ENCODE peak calls at places on chromosomes 1 and 21, in ten cellular contexts. One of them, this sample, is unnamed.

GRCh38 chr1:179017383-179018326 is 8.0 kb upstream of the FAM20B start:
- DNase-seq in nephron progenitor cell: no peak
- DNase-seq in activated naive CD4-positive, alpha-beta T cell treated with anti-CD3 and anti-CD28 coated beads, Interleukin-2, amount 10 ng/mL, durations not matched to agents 7 days and 5 days: no peak
- DNase-seq in lung: no peak
- DNase-seq in cerebellar cortex: no peak
- DNase-seq in CD4-positive, CD25-positive, alpha-beta regulatory T cell: no peak
- DNase-seq in effector memory CD8-positive, alpha-beta T cell: no peak
- DNase-seq in NCI-H774: no peak
- DNase-seq in BE2C: no peak
- DNase-seq in hypothalamus: no peak
- DNase-seq in this sample: no peak

GRCh38 chr1:156123356-156124196 is 9.1 kb downstream of the LMNA start:
- DNase-seq in activated naive CD4-positive, alpha-beta T cell treated with anti-CD3 and anti-CD28 coated beads, Interleukin-2, amount 10 ng/mL, durations not matched to agents 7 days and 5 days: peak
- DNase-seq in nephron progenitor cell: no peak
- DNase-seq in cerebellar cortex: peak
- DNase-seq in BE2C: peak
- DNase-seq in lung: peak
- DNase-seq in effector memory CD8-positive, alpha-beta T cell: no peak
- DNase-seq in hypothalamus: peak
- DNase-seq in CD4-positive, CD25-positive, alpha-beta regulatory T cell: no peak
- DNase-seq in NCI-H774: peak
- DNase-seq in this sample: no peak

GRCh38 chr1:42282867-42283583 is 52.0 kb downstream of the FOXJ3 start:
- DNase-seq in nephron progenitor cell: no peak
- DNase-seq in hypothalamus: no peak
- DNase-seq in effector memory CD8-positive, alpha-beta T cell: no peak
- DNase-seq in cerebellar cortex: no peak
- DNase-seq in lung: no peak
- DNase-seq in BE2C: no peak
- DNase-seq in NCI-H774: no peak
- DNase-seq in CD4-positive, CD25-positive, alpha-beta regulatory T cell: peak
- DNase-seq in activated naive CD4-positive, alpha-beta T cell treated with anti-CD3 and anti-CD28 coated beads, Interleukin-2, amount 10 ng/mL, durations not matched to agents 7 days and 5 days: no peak
- DNase-seq in this sample: no peak

GRCh38 chr1:116258668-116259419 is 114.2 kb upstream of the ATP1A1 start:
- DNase-seq in lung: no peak
- DNase-seq in NCI-H774: no peak
- DNase-seq in CD4-positive, CD25-positive, alpha-beta regulatory T cell: no peak
- DNase-seq in activated naive CD4-positive, alpha-beta T cell treated with anti-CD3 and anti-CD28 coated beads, Interleukin-2, amount 10 ng/mL, durations not matched to agents 7 days and 5 days: no peak
- DNase-seq in effector memory CD8-positive, alpha-beta T cell: no peak
- DNase-seq in BE2C: no peak
- DNase-seq in cerebellar cortex: no peak
- DNase-seq in nephron progenitor cell: no peak
- DNase-seq in hypothalamus: no peak
- DNase-seq in this sample: no peak

GRCh38 chr1:244041475-244042100 is 9.5 kb upstream of the ZBTB18 start:
- DNase-seq in nephron progenitor cell: no peak
- DNase-seq in hypothalamus: no peak
- DNase-seq in CD4-positive, CD25-positive, alpha-beta regulatory T cell: no peak
- DNase-seq in lung: no peak
- DNase-seq in activated naive CD4-positive, alpha-beta T cell treated with anti-CD3 and anti-CD28 coated beads, Interleukin-2, amount 10 ng/mL, durations not matched to agents 7 days and 5 days: no peak
- DNase-seq in effector memory CD8-positive, alpha-beta T cell: no peak
- DNase-seq in BE2C: no peak
- DNase-seq in NCI-H774: no peak
- DNase-seq in cerebellar cortex: no peak
- DNase-seq in this sample: no peak

GRCh38 chr21:41768371-41769042 is 1.7 kb upstream of the RIPK4 start:
- DNase-seq in BE2C: no peak
- DNase-seq in lung: no peak
- DNase-seq in effector memory CD8-positive, alpha-beta T cell: no peak
- DNase-seq in CD4-positive, CD25-positive, alpha-beta regulatory T cell: peak
- DNase-seq in cerebellar cortex: no peak
- DNase-seq in hypothalamus: no peak
- DNase-seq in nephron progenitor cell: peak
- DNase-seq in NCI-H774: peak
- DNase-seq in activated naive CD4-positive, alpha-beta T cell treated with anti-CD3 and anti-CD28 coated beads, Interleukin-2, amount 10 ng/mL, durations not matched to agents 7 days and 5 days: peak
- DNase-seq in this sample: peak

GRCh38 chr1:113913887-113914664 is 8.9 kb downstream of the DCLRE1B start:
- DNase-seq in activated naive CD4-positive, alpha-beta T cell treated with anti-CD3 and anti-CD28 coated beads, Interleukin-2, amount 10 ng/mL, durations not matched to agents 7 days and 5 days: no peak
- DNase-seq in effector memory CD8-positive, alpha-beta T cell: no peak
- DNase-seq in lung: no peak
- DNase-seq in BE2C: no peak
- DNase-seq in hypothalamus: no peak
- DNase-seq in CD4-positive, CD25-positive, alpha-beta regulatory T cell: no peak
- DNase-seq in nephron progenitor cell: no peak
- DNase-seq in cerebellar cortex: peak
- DNase-seq in NCI-H774: no peak
- DNase-seq in this sample: no peak

GRCh38 chr1:246838118-246838456 is 93.7 kb downstream of the AHCTF1 start:
- DNase-seq in cerebellar cortex: no peak
- DNase-seq in CD4-positive, CD25-positive, alpha-beta regulatory T cell: no peak
- DNase-seq in hypothalamus: no peak
- DNase-seq in BE2C: no peak
- DNase-seq in effector memory CD8-positive, alpha-beta T cell: no peak
- DNase-seq in activated naive CD4-positive, alpha-beta T cell treated with anti-CD3 and anti-CD28 coated beads, Interleukin-2, amount 10 ng/mL, durations not matched to agents 7 days and 5 days: no peak
- DNase-seq in nephron progenitor cell: no peak
- DNase-seq in lung: no peak
- DNase-seq in NCI-H774: no peak
- DNase-seq in this sample: no peak

GRCh38 chr1:42680921-42681683 is 1.1 kb upstream of the YBX1 start:
- DNase-seq in hypothalamus: no peak
- DNase-seq in cerebellar cortex: peak
- DNase-seq in BE2C: no peak
- DNase-seq in nephron progenitor cell: no peak
- DNase-seq in effector memory CD8-positive, alpha-beta T cell: no peak
- DNase-seq in NCI-H774: no peak
- DNase-seq in lung: no peak
- DNase-seq in CD4-positive, CD25-positive, alpha-beta regulatory T cell: peak
- DNase-seq in activated naive CD4-positive, alpha-beta T cell treated with anti-CD3 and anti-CD28 coated beads, Interleukin-2, amount 10 ng/mL, durations not matched to agents 7 days and 5 days: peak
- DNase-seq in this sample: no peak

GRCh38 chr1:6508876-6509602 is 17.6 kb upstream of the PLEKHG5 start:
- DNase-seq in hypothalamus: no peak
- DNase-seq in nephron progenitor cell: no peak
- DNase-seq in BE2C: no peak
- DNase-seq in lung: no peak
- DNase-seq in effector memory CD8-positive, alpha-beta T cell: no peak
- DNase-seq in cerebellar cortex: no peak
- DNase-seq in NCI-H774: no peak
- DNase-seq in activated naive CD4-positive, alpha-beta T cell treated with anti-CD3 and anti-CD28 coated beads, Interleukin-2, amount 10 ng/mL, durations not matched to agents 7 days and 5 days: no peak
- DNase-seq in CD4-positive, CD25-positive, alpha-beta regulatory T cell: no peak
- DNase-seq in this sample: no peak

GRCh38 chr1:231631717-231632116 is 5.1 kb downstream of the DISC1 start:
- DNase-seq in hypothalamus: no peak
- DNase-seq in CD4-positive, CD25-positive, alpha-beta regulatory T cell: no peak
- DNase-seq in NCI-H774: no peak
- DNase-seq in effector memory CD8-positive, alpha-beta T cell: no peak
- DNase-seq in lung: no peak
- DNase-seq in nephron progenitor cell: no peak
- DNase-seq in activated naive CD4-positive, alpha-beta T cell treated with anti-CD3 and anti-CD28 coated beads, Interleukin-2, amount 10 ng/mL, durations not matched to agents 7 days and 5 days: no peak
- DNase-seq in cerebellar cortex: no peak
- DNase-seq in BE2C: no peak
- DNase-seq in this sample: no peak

GRCh38 chr1:152735648-152736047 is 22.2 kb upstream of the KPRP start:
- DNase-seq in activated naive CD4-positive, alpha-beta T cell treated with anti-CD3 and anti-CD28 coated beads, Interleukin-2, amount 10 ng/mL, durations not matched to agents 7 days and 5 days: no peak
- DNase-seq in NCI-H774: no peak
- DNase-seq in hypothalamus: no peak
- DNase-seq in lung: no peak
- DNase-seq in cerebellar cortex: no peak
- DNase-seq in nephron progenitor cell: no peak
- DNase-seq in CD4-positive, CD25-positive, alpha-beta regulatory T cell: no peak
- DNase-seq in effector memory CD8-positive, alpha-beta T cell: no peak
- DNase-seq in BE2C: no peak
- DNase-seq in this sample: no peak

GRCh38 chr1:208219098-208219658 is 25.0 kb downstream of the PLXNA2 start:
- DNase-seq in effector memory CD8-positive, alpha-beta T cell: no peak
- DNase-seq in CD4-positive, CD25-positive, alpha-beta regulatory T cell: no peak
- DNase-seq in hypothalamus: no peak
- DNase-seq in nephron progenitor cell: no peak
- DNase-seq in BE2C: no peak
- DNase-seq in lung: no peak
- DNase-seq in activated naive CD4-positive, alpha-beta T cell treated with anti-CD3 and anti-CD28 coated beads, Interleukin-2, amount 10 ng/mL, durations not matched to agents 7 days and 5 days: no peak
- DNase-seq in cerebellar cortex: no peak
- DNase-seq in NCI-H774: no peak
- DNase-seq in this sample: no peak

GRCh38 chr1:47751188-47751587 is 246.0 kb downstream of the TRABD2B start:
- DNase-seq in hypothalamus: no peak
- DNase-seq in BE2C: no peak
- DNase-seq in lung: no peak
- DNase-seq in nephron progenitor cell: no peak
- DNase-seq in cerebellar cortex: no peak
- DNase-seq in effector memory CD8-positive, alpha-beta T cell: no peak
- DNase-seq in activated naive CD4-positive, alpha-beta T cell treated with anti-CD3 and anti-CD28 coated beads, Interleukin-2, amount 10 ng/mL, durations not matched to agents 7 days and 5 days: no peak
- DNase-seq in CD4-positive, CD25-positive, alpha-beta regulatory T cell: no peak
- DNase-seq in NCI-H774: no peak
- DNase-seq in this sample: no peak

GRCh38 chr1:12069616-12070244 is 6.6 kb downstream of the TNFRSF8 start:
- DNase-seq in NCI-H774: no peak
- DNase-seq in lung: no peak
- DNase-seq in CD4-positive, CD25-positive, alpha-beta regulatory T cell: no peak
- DNase-seq in cerebellar cortex: no peak
- DNase-seq in nephron progenitor cell: no peak
- DNase-seq in activated naive CD4-positive, alpha-beta T cell treated with anti-CD3 and anti-CD28 coated beads, Interleukin-2, amount 10 ng/mL, durations not matched to agents 7 days and 5 days: no peak
- DNase-seq in BE2C: no peak
- DNase-seq in hypothalamus: no peak
- DNase-seq in effector memory CD8-positive, alpha-beta T cell: no peak
- DNase-seq in this sample: no peak

GRCh38 chr21:46006547-46007497 is 25.3 kb downstream of the COL6A1 start:
- DNase-seq in BE2C: peak
- DNase-seq in activated naive CD4-positive, alpha-beta T cell treated with anti-CD3 and anti-CD28 coated beads, Interleukin-2, amount 10 ng/mL, durations not matched to agents 7 days and 5 days: peak
- DNase-seq in CD4-positive, CD25-positive, alpha-beta regulatory T cell: no peak
- DNase-seq in nephron progenitor cell: peak
- DNase-seq in effector memory CD8-positive, alpha-beta T cell: no peak
- DNase-seq in lung: peak
- DNase-seq in cerebellar cortex: no peak
- DNase-seq in hypothalamus: no peak
- DNase-seq in NCI-H774: no peak
- DNase-seq in this sample: no peak

GRCh38 chr1:28526886-28527285 is 21.0 kb downstream of the RCC1 start:
- DNase-seq in hypothalamus: no peak
- DNase-seq in NCI-H774: no peak
- DNase-seq in BE2C: no peak
- DNase-seq in CD4-positive, CD25-positive, alpha-beta regulatory T cell: no peak
- DNase-seq in activated naive CD4-positive, alpha-beta T cell treated with anti-CD3 and anti-CD28 coated beads, Interleukin-2, amount 10 ng/mL, durations not matched to agents 7 days and 5 days: no peak
- DNase-seq in cerebellar cortex: no peak
- DNase-seq in nephron progenitor cell: no peak
- DNase-seq in effector memory CD8-positive, alpha-beta T cell: no peak
- DNase-seq in lung: peak
- DNase-seq in this sample: no peak

GRCh38 chr1:15849775-15850449 is 2.4 kb downstream of the SPEN start:
- DNase-seq in lung: peak
- DNase-seq in BE2C: peak
- DNase-seq in NCI-H774: peak
- DNase-seq in activated naive CD4-positive, alpha-beta T cell treated with anti-CD3 and anti-CD28 coated beads, Interleukin-2, amount 10 ng/mL, durations not matched to agents 7 days and 5 days: peak
- DNase-seq in effector memory CD8-positive, alpha-beta T cell: no peak
- DNase-seq in CD4-positive, CD25-positive, alpha-beta regulatory T cell: peak
- DNase-seq in cerebellar cortex: peak
- DNase-seq in hypothalamus: peak
- DNase-seq in nephron progenitor cell: peak
- DNase-seq in this sample: peak

GRCh38 chr1:2372551-2373490 is 18.5 kb downstream of the MORN1 start:
- DNase-seq in CD4-positive, CD25-positive, alpha-beta regulatory T cell: no peak
- DNase-seq in nephron progenitor cell: peak
- DNase-seq in effector memory CD8-positive, alpha-beta T cell: no peak
- DNase-seq in BE2C: no peak
- DNase-seq in NCI-H774: no peak
- DNase-seq in lung: no peak
- DNase-seq in cerebellar cortex: no peak
- DNase-seq in hypothalamus: no peak
- DNase-seq in activated naive CD4-positive, alpha-beta T cell treated with anti-CD3 and anti-CD28 coated beads, Interleukin-2, amount 10 ng/mL, durations not matched to agents 7 days and 5 days: no peak
- DNase-seq in this sample: no peak

GRCh38 chr1:18376661-18377060 is 104.1 kb upstream of the KLHDC7A start:
- DNase-seq in BE2C: no peak
- DNase-seq in hypothalamus: no peak
- DNase-seq in cerebellar cortex: no peak
- DNase-seq in NCI-H774: no peak
- DNase-seq in nephron progenitor cell: no peak
- DNase-seq in effector memory CD8-positive, alpha-beta T cell: no peak
- DNase-seq in lung: no peak
- DNase-seq in CD4-positive, CD25-positive, alpha-beta regulatory T cell: no peak
- DNase-seq in activated naive CD4-positive, alpha-beta T cell treated with anti-CD3 and anti-CD28 coated beads, Interleukin-2, amount 10 ng/mL, durations not matched to agents 7 days and 5 days: no peak
- DNase-seq in this sample: no peak

GRCh38 chr1:33244809-33245186 is 11.5 kb upstream of the ZNF362 start:
- DNase-seq in effector memory CD8-positive, alpha-beta T cell: no peak
- DNase-seq in cerebellar cortex: no peak
- DNase-seq in lung: no peak
- DNase-seq in activated naive CD4-positive, alpha-beta T cell treated with anti-CD3 and anti-CD28 coated beads, Interleukin-2, amount 10 ng/mL, durations not matched to agents 7 days and 5 days: no peak
- DNase-seq in CD4-positive, CD25-positive, alpha-beta regulatory T cell: no peak
- DNase-seq in NCI-H774: no peak
- DNase-seq in hypothalamus: no peak
- DNase-seq in nephron progenitor cell: no peak
- DNase-seq in BE2C: no peak
- DNase-seq in this sample: no peak

GRCh38 chr1:164660415-164661174 is 101.6 kb downstream of the PBX1 start:
- DNase-seq in lung: no peak
- DNase-seq in activated naive CD4-positive, alpha-beta T cell treated with anti-CD3 and anti-CD28 coated beads, Interleukin-2, amount 10 ng/mL, durations not matched to agents 7 days and 5 days: no peak
- DNase-seq in NCI-H774: no peak
- DNase-seq in cerebellar cortex: no peak
- DNase-seq in hypothalamus: no peak
- DNase-seq in BE2C: no peak
- DNase-seq in nephron progenitor cell: no peak
- DNase-seq in effector memory CD8-positive, alpha-beta T cell: no peak
- DNase-seq in CD4-positive, CD25-positive, alpha-beta regulatory T cell: peak
- DNase-seq in this sample: no peak

GRCh38 chr1:207938016-207938415 is 27.1 kb upstream of the CD34 start:
- DNase-seq in cerebellar cortex: no peak
- DNase-seq in activated naive CD4-positive, alpha-beta T cell treated with anti-CD3 and anti-CD28 coated beads, Interleukin-2, amount 10 ng/mL, durations not matched to agents 7 days and 5 days: no peak
- DNase-seq in CD4-positive, CD25-positive, alpha-beta regulatory T cell: no peak
- DNase-seq in lung: no peak
- DNase-seq in effector memory CD8-positive, alpha-beta T cell: no peak
- DNase-seq in hypothalamus: no peak
- DNase-seq in BE2C: no peak
- DNase-seq in nephron progenitor cell: no peak
- DNase-seq in NCI-H774: peak
- DNase-seq in this sample: no peak

GRCh38 chr1:33327587-33328325 is 6.9 kb upstream of the A3GALT2 start:
- DNase-seq in nephron progenitor cell: no peak
- DNase-seq in cerebellar cortex: peak
- DNase-seq in BE2C: no peak
- DNase-seq in hypothalamus: peak
- DNase-seq in activated naive CD4-positive, alpha-beta T cell treated with anti-CD3 and anti-CD28 coated beads, Interleukin-2, amount 10 ng/mL, durations not matched to agents 7 days and 5 days: no peak
- DNase-seq in NCI-H774: no peak
- DNase-seq in lung: peak
- DNase-seq in CD4-positive, CD25-positive, alpha-beta regulatory T cell: no peak
- DNase-seq in effector memory CD8-positive, alpha-beta T cell: no peak
- DNase-seq in this sample: no peak

GRCh38 chr21:29114765-29115164 is 15.7 kb upstream of the MAP3K7CL start:
- DNase-seq in NCI-H774: no peak
- DNase-seq in effector memory CD8-positive, alpha-beta T cell: no peak
- DNase-seq in nephron progenitor cell: no peak
- DNase-seq in BE2C: no peak
- DNase-seq in activated naive CD4-positive, alpha-beta T cell treated with anti-CD3 and anti-CD28 coated beads, Interleukin-2, amount 10 ng/mL, durations not matched to agents 7 days and 5 days: no peak
- DNase-seq in hypothalamus: no peak
- DNase-seq in lung: no peak
- DNase-seq in cerebellar cortex: no peak
- DNase-seq in CD4-positive, CD25-positive, alpha-beta regulatory T cell: no peak
- DNase-seq in this sample: no peak

GRCh38 chr1:188557052-188557451 is 1728.3 kb downstream of the PLA2G4A start:
- DNase-seq in activated naive CD4-positive, alpha-beta T cell treated with anti-CD3 and anti-CD28 coated beads, Interleukin-2, amount 10 ng/mL, durations not matched to agents 7 days and 5 days: no peak
- DNase-seq in nephron progenitor cell: no peak
- DNase-seq in cerebellar cortex: no peak
- DNase-seq in NCI-H774: no peak
- DNase-seq in lung: no peak
- DNase-seq in hypothalamus: no peak
- DNase-seq in BE2C: no peak
- DNase-seq in effector memory CD8-positive, alpha-beta T cell: no peak
- DNase-seq in CD4-positive, CD25-positive, alpha-beta regulatory T cell: no peak
- DNase-seq in this sample: no peak

GRCh38 chr1:158020877-158021630 is 27.6 kb downstream of the KIRREL1 start:
- DNase-seq in hypothalamus: no peak
- DNase-seq in BE2C: no peak
- DNase-seq in activated naive CD4-positive, alpha-beta T cell treated with anti-CD3 and anti-CD28 coated beads, Interleukin-2, amount 10 ng/mL, durations not matched to agents 7 days and 5 days: no peak
- DNase-seq in CD4-positive, CD25-positive, alpha-beta regulatory T cell: no peak
- DNase-seq in effector memory CD8-positive, alpha-beta T cell: no peak
- DNase-seq in cerebellar cortex: no peak
- DNase-seq in nephron progenitor cell: no peak
- DNase-seq in NCI-H774: no peak
- DNase-seq in lung: no peak
- DNase-seq in this sample: no peak

GRCh38 chr1:193212637-193213036 is 26.2 kb upstream of the B3GALT2 start:
- DNase-seq in activated naive CD4-positive, alpha-beta T cell treated with anti-CD3 and anti-CD28 coated beads, Interleukin-2, amount 10 ng/mL, durations not matched to agents 7 days and 5 days: no peak
- DNase-seq in CD4-positive, CD25-positive, alpha-beta regulatory T cell: no peak
- DNase-seq in BE2C: no peak
- DNase-seq in lung: no peak
- DNase-seq in nephron progenitor cell: no peak
- DNase-seq in cerebellar cortex: no peak
- DNase-seq in NCI-H774: no peak
- DNase-seq in hypothalamus: no peak
- DNase-seq in effector memory CD8-positive, alpha-beta T cell: no peak
- DNase-seq in this sample: no peak

This sample was measured in NCI-H1930.